ENCODE peak calls at places on chromosomes 2 and 18, in nine cellular contexts. N, R, P, Y, S, G, U, C and J are unnamed samples.

GRCh38 chr2:231548752-231549151 is 18.5 kb upstream of the NMUR1 start:
- DNase-seq in N (no peak), R (no peak), P (no peak), Y (no peak), S (no peak), G (no peak), U (no peak), C (no peak), J (no peak)

GRCh38 chr18:57666818-57667497 is 45.3 kb upstream of the NARS1 start:
- DNase-seq in N (no peak), R (no peak), P (no peak), Y (peak; percentile 71), S (no peak), G (peak; percentile 84), U (no peak), C (no peak), J (no peak)

GRCh38 chr2:234100686-234101085 is 50.2 kb downstream of the SPP2 start:
- DNase-seq in N (no peak), R (no peak), P (no peak), Y (no peak), S (no peak), G (no peak), U (no peak), C (no peak), J (no peak)

GRCh38 chr18:29077344-29077743 is 900.4 kb upstream of the CDH2 start:
- DNase-seq in N (no peak), R (no peak), P (no peak), Y (no peak), S (no peak), G (no peak), U (no peak), C (no peak), J (no peak)

GRCh38 chr2:28801726-28802125 is 8.9 kb upstream of the SPDYA start:
- DNase-seq in N (no peak), R (peak; percentile 34), P (no peak), Y (peak; percentile 25), S (no peak), G (peak; percentile 11), U (no peak), C (no peak), J (no peak)

GRCh38 chr2:62774555-62775366 is 69.2 kb downstream of the EHBP1 start:
- DNase-seq in N (no peak), R (peak; percentile 61), P (no peak), Y (peak; percentile 70), S (no peak), G (peak; percentile 30), U (no peak), C (no peak), J (no peak)

GRCh38 chr2:26033270-26033768 is 565 bp upstream of the RAB10 start:
- DNase-seq in N (peak; percentile 79), R (peak; percentile 73), P (peak; percentile 84), Y (peak; percentile 84), S (no peak), G (peak; percentile 73), U (no peak), C (no peak), J (peak; percentile 94)

GRCh38 chr2:18067980-18068379 is 189.5 kb downstream of the KCNS3 start:
- DNase-seq in N (no peak), R (no peak), P (no peak), Y (no peak), S (no peak), G (no peak), U (no peak), C (peak; percentile 62), J (no peak)

GRCh38 chr2:178345951-178346350 is 105.0 kb downstream of the PRKRA start:
- DNase-seq in N (no peak), R (no peak), P (no peak), Y (no peak), S (no peak), G (peak; percentile 2), U (no peak), C (no peak), J (no peak)

GRCh38 chr2:236548179-236548918 is 21.3 kb upstream of the ACKR3 start:
- DNase-seq in N (no peak), R (peak; percentile 87), P (no peak), Y (peak; percentile 9), S (no peak), G (no peak), U (no peak), C (no peak), J (no peak)

GRCh38 chr2:95050385-95051300 is 25.1 kb downstream of the MAL start:
- DNase-seq in N (no peak), R (no peak), P (no peak), Y (no peak), S (no peak), G (no peak), U (no peak), C (no peak), J (no peak)

GRCh38 chr2:141021109-141021508 is 1109.7 kb downstream of the LRP1B start:
- DNase-seq in N (no peak), R (peak; percentile 79), P (no peak), Y (peak; percentile 80), S (no peak), G (peak; percentile 73), U (no peak), C (no peak), J (no peak)

GRCh38 chr2:43025709-43026290 is 200.6 kb downstream of the ZFP36L2 start:
- DNase-seq in N (no peak), R (no peak), P (no peak), Y (no peak), S (no peak), G (no peak), U (no peak), C (no peak), J (no peak)

GRCh38 chr2:109009920-109010610 is 21.0 kb upstream of the EDAR start:
- DNase-seq in N (no peak), R (peak; percentile 53), P (no peak), Y (peak; percentile 38), S (no peak), G (no peak), U (no peak), C (no peak), J (no peak)

GRCh38 chr2:240707046-240707756 is 15.5 kb downstream of the AQP12A start:
- DNase-seq in N (no peak), R (no peak), P (no peak), Y (no peak), S (no peak), G (no peak), U (no peak), C (no peak), J (no peak)

GRCh38 chr18:23710946-23711345 is 21.7 kb downstream of the LAMA3 start:
- DNase-seq in N (no peak), R (no peak), P (no peak), Y (no peak), S (no peak), G (no peak), U (no peak), C (no peak), J (no peak)

GRCh38 chr2:171551836-171552235 is 29.6 kb downstream of the CYBRD1 start:
- DNase-seq in N (no peak), R (peak; percentile 41), P (no peak), Y (peak; percentile 22), S (no peak), G (no peak), U (no peak), C (no peak), J (no peak)
- TF ChIP-seq CTCF in N (no peak), R (no peak), P (no peak), Y (no peak), S (no peak), G (no peak), U (no peak), C (no peak), J (no peak)

DNA sequence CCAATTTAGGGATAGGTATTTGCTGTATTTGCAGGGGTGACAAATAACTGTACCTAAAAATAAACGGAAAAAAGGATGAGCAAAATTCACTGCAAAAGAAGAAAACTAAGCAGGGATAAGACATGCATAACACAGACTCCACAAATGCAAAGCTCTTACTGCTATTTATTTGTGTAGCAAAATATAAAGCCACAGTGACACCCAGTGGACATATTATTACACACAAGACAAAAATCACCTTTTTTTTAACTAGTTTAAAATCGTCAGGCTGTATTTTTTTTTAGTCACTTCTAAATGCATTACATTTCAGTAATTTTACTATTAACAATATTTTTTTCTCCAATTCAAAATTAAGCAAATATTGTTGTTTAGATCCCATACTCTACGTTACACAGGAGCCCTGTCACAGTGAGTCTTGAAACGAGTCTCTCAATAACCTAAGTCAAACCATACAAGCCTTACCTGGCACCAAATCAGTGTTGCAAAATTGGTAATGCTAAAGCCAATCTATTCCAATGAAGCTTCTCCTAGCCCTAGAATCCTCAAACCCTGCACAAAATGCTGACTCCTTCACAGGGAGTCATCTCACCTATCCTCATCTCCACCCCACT is 23.7 kb downstream of the METTL4 start:
- DNase-seq in N (no peak), R (no peak), P (no peak), Y (peak; percentile 85), S (no peak), G (peak; percentile 27), U (no peak), C (no peak), J (no peak)
- TF ChIP-seq CTCF in N (peak; percentile 60), R (peak; percentile 59), P (peak; percentile 7), Y (peak; percentile 40), S (peak; percentile 79), G (no peak), U (peak; percentile 12), C (peak; percentile 68), J (peak; percentile 70)

GRCh38 chr2:12791906-12792305 is 75.2 kb downstream of the TRIB2 start:
- DNase-seq in N (no peak), R (no peak), P (no peak), Y (no peak), S (no peak), G (no peak), U (no peak), C (no peak), J (no peak)

GRCh38 chr2:12803616-12804015 is 86.9 kb downstream of the TRIB2 start:
- DNase-seq in N (no peak), R (no peak), P (no peak), Y (no peak), S (no peak), G (peak; percentile 46), U (no peak), C (no peak), J (no peak)

GRCh38 chr2:12796617-12797016 is 79.9 kb downstream of the TRIB2 start:
- DNase-seq in N (no peak), R (peak; percentile 86), P (no peak), Y (no peak), S (no peak), G (no peak), U (no peak), C (no peak), J (no peak)

DNA sequence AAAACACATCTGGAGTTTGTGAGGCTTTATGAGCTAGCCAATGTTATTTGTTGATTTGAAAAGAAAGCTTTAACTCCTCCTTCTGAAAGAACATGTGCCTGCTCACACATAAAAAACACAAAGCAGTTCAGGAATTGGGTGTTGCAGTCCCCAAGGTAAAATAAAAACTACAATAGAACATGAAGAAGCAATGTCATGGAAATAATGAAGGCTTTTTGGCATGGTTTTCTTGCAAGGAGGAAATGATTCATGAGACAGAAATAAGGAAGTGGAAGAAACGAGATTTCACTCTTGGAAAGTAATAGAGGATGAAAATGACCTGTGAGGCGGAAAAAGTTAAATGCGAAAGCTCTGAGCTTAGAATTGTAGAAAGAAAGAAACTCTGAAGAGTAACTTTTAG is 81.1 kb downstream of the TRIB2 start:
- DNase-seq in N (no peak), R (peak; percentile 87), P (no peak), Y (peak; percentile 93), S (no peak), G (peak; percentile 40), U (no peak), C (no peak), J (no peak)
- TF ChIP-seq CTCF in N (no peak), R (no peak), P (no peak), Y (no peak), S (no peak), G (no peak), U (no peak), C (no peak), J (no peak)

GRCh38 chr2:36380624-36381481 is 25.3 kb downstream of the CRIM1 start:
- DNase-seq in N (peak; percentile 64), R (no peak), P (no peak), Y (peak; percentile 77), S (no peak), G (peak; percentile 53), U (peak; percentile 62), C (peak; percentile 87), J (no peak)
- TF ChIP-seq CTCF in N (no peak), R (no peak), P (no peak), Y (no peak), S (no peak), G (no peak), U (no peak), C (no peak), J (no peak)